ENCODE peak calls at places on chromosome 3, in six cellular contexts. T is choroid plexus epithelial cell, I is cardiac muscle cell, Y is brain microvascular endothelial cell, N is cardiac fibroblast, R is heart right ventricle. V is an unnamed sample.
A peak's percentile ranks its signal among the peaks of the same experiment; 100 is the strongest.

GRCh38 chr3:130425484-130425883 is 80.0 kb downstream of the COL6A5 start:
- DNase-seq in T (no peak), I (no peak), Y (no peak), N (no peak), R (no peak), V (peak; percentile 69)

GRCh38 chr3:150462108-150462507 is 54.0 kb downstream of the TSC22D2 start:
- DNase-seq in T (no peak), I (no peak), Y (no peak), N (no peak), R (no peak), V (no peak)

GRCh38 chr3:129304141-129304540 is 25.5 kb downstream of the HMCES start:
- DNase-seq in T (peak; percentile 33), I (peak; percentile 73), Y (peak; percentile 15), N (peak; percentile 64), R (no peak), V (peak; percentile 55)

GRCh38 chr3:100089802-100090668 is 24.3 kb downstream of the FILIP1L start:
- DNase-seq in T (peak; percentile 81), I (no peak), Y (peak; percentile 74), N (peak; percentile 67), R (no peak), V (peak; percentile 80)

GRCh38 chr3:195003006-195003892 is 267.7 kb downstream of the XXYLT1 start:
- DNase-seq in T (peak; percentile 64), I (no peak), Y (no peak), N (peak; percentile 88), R (peak; percentile 81), V (peak; percentile 71)

GRCh38 chr3:79766474-79767193 is 1.2 kb downstream of the ROBO1 start:
- DNase-seq in T (peak; percentile 20), I (peak; percentile 13), Y (peak; percentile 11), N (no peak), R (no peak), V (no peak)

GRCh38 chr3:183912895-183913579 is 28.4 kb upstream of the PARL start:
- DNase-seq in T (no peak), I (no peak), Y (no peak), N (no peak), R (no peak), V (no peak)

GRCh38 chr3:37779289-37780152 is 82.2 kb upstream of the CTDSPL start:
- DNase-seq in T (peak; percentile 94), I (peak; percentile 87), Y (peak; percentile 51), N (peak; percentile 91), R (no peak), V (peak; percentile 86)

GRCh38 chr3:156694536-156694935 is 20.1 kb downstream of the TIPARP start:
- DNase-seq in T (no peak), I (no peak), Y (no peak), N (no peak), R (no peak), V (no peak)

GRCh38 chr3:50242778-50243551 is 7.0 kb downstream of the GNAI2 start:
- DNase-seq in T (peak; percentile 86), I (no peak), Y (peak; percentile 79), N (peak; percentile 70), R (peak; percentile 69), V (no peak)

GRCh38 chr3:127911421-127911931 is 3.6 kb upstream of the KBTBD12 start:
- DNase-seq in T (no peak), I (no peak), Y (no peak), N (peak; percentile 64), R (no peak), V (peak; percentile 32)

GRCh38 chr3:52385157-52385556 is 59.7 kb downstream of the SEMA3G start:
- DNase-seq in T (peak; percentile 57), I (peak; percentile 69), Y (peak; percentile 21), N (peak; percentile 24), R (no peak), V (peak; percentile 25)

GRCh38 chr3:49357466-49358216 is 512 bp downstream of the GPX1 start:
- DNase-seq in T (peak; percentile 93), I (peak; percentile 57), Y (peak; percentile 88), N (peak; percentile 91), R (peak; percentile 56), V (peak; percentile 93)

DNA sequence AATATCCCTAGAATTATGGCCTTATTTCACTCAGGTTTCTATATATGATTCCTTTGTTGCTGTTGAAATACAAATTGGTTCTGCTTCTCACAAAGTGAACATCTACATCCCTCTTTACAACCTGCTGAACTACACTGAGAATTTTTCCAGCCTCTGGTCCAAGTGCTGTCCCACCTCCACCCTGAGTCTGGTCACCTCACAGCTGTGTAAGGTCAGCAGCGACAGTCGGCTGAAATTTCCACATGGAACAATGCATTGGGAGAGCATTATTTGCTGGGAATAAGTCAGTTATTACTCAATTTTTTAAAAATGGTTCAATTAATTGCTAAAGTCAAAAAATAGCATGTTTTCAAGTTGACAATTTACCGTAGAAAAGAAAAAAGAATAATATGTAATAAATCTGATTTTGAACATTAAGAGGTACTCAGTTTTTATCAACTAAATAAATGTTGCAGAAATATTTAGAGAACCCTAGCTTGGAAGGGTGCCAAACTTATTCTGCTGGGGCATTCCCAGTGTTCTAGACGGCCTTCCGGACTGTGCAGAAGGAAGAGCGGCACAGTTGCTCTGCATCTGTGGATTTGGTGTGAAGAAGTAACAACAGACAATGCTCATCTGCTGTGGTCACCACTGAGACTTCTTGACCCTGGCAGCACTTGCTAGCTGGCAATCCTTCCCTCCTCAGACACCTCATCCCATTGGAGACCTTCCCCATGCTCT is 1.8 kb downstream of the HCLS1 start:
- DNase-seq in T (no peak), I (no peak), Y (no peak), N (no peak), R (no peak), V (no peak)
- H3K4me3 ChIP-seq in T (no peak overlapping the region), I (no peak overlapping the region), Y (no peak overlapping the region), N (no peak overlapping the region), R (no peak overlapping the region), V (no peak overlapping the region)

GRCh38 chr3:185659942-185660921 is 74.1 kb downstream of the SENP2 start:
- DNase-seq in T (peak; percentile 95), I (peak; percentile 84), Y (peak; percentile 85), N (peak; percentile 91), R (peak; percentile 62), V (peak; percentile 88)
- H3K4me3 ChIP-seq in T (no peak overlapping the region), I (no peak overlapping the region), Y (no peak overlapping the region), N (no peak overlapping the region), R (no peak overlapping the region), V (no peak overlapping the region)

DNA sequence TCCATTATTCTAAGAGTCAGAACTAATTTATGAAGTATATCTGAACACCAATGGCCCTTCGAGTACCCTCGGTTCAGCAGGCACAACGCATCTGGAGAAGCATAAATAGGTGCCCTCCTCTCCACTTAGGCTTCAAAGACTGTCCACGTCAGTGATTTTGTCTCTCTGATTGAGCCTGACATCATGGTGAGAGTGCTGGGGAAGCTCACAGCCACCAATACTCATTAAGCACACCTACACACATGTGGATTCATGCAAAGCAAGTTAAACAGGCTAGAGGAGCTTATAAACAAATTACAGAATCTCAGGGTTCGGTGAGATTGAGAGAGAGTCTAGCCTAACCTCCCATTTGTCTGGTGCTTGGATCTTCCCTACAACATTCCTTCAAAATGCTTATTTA is 3.6 kb downstream of the CLDN1 start:
- DNase-seq in T (no peak), I (no peak), Y (no peak), N (no peak), R (no peak), V (no peak)
- H3K4me3 ChIP-seq in T (no peak overlapping the region), I (no peak overlapping the region), Y (no peak overlapping the region), N (no peak overlapping the region), R (no peak overlapping the region), V (no peak overlapping the region)

GRCh38 chr3:64190517-64191515 is 34.5 kb downstream of the PRICKLE2 start:
- DNase-seq in T (peak; percentile 92), I (no peak), Y (peak; percentile 90), N (peak; percentile 92), R (no peak), V (peak; percentile 73)

GRCh38 chr3:64191822-64192221 is 33.4 kb downstream of the PRICKLE2 start:
- DNase-seq in T (no peak), I (no peak), Y (no peak), N (no peak), R (no peak), V (no peak)

GRCh38 chr3:64187065-64187959 is 38.0 kb downstream of the PRICKLE2 start:
- DNase-seq in T (peak; percentile 98), I (peak; percentile 14), Y (peak; percentile 98), N (peak; percentile 97), R (peak; percentile 54), V (peak; percentile 77)

GRCh38 chr3:64186667-64187064 is 38.6 kb downstream of the PRICKLE2 start:
- DNase-seq in T (no peak), I (no peak), Y (no peak), N (no peak), R (no peak), V (no peak)

GRCh38 chr3:64188810-64189560 is 36.3 kb downstream of the PRICKLE2 start:
- DNase-seq in T (peak; percentile 80), I (peak; percentile 8), Y (peak; percentile 93), N (peak; percentile 90), R (no peak), V (peak; percentile 84)
- H3K4me3 ChIP-seq in T (no peak overlapping the region), I (no peak overlapping the region), Y (no peak overlapping the region), N (no peak overlapping the region), R (no peak overlapping the region), V (peak overlapping the region; percentile 49)

GRCh38 chr3:10505791-10506585 is 602 bp upstream of the ATP2B2 start:
- DNase-seq in T (no peak), I (no peak), Y (no peak), N (no peak), R (no peak), V (peak; percentile 6)
- H3K4me3 ChIP-seq in T (no peak overlapping the region), I (peak overlapping the region; percentile 0), Y (no peak overlapping the region), N (no peak overlapping the region), R (no peak overlapping the region), V (no peak overlapping the region)

GRCh38 chr3:171883893-171884279 is 40.7 kb downstream of the TMEM212 start:
- DNase-seq in T (no peak), I (no peak), Y (no peak), N (no peak), R (no peak), V (no peak)
- H3K4me3 ChIP-seq in T (no peak overlapping the region), I (no peak overlapping the region), Y (no peak overlapping the region), N (no peak overlapping the region), R (no peak overlapping the region), V (no peak overlapping the region)

DNA sequence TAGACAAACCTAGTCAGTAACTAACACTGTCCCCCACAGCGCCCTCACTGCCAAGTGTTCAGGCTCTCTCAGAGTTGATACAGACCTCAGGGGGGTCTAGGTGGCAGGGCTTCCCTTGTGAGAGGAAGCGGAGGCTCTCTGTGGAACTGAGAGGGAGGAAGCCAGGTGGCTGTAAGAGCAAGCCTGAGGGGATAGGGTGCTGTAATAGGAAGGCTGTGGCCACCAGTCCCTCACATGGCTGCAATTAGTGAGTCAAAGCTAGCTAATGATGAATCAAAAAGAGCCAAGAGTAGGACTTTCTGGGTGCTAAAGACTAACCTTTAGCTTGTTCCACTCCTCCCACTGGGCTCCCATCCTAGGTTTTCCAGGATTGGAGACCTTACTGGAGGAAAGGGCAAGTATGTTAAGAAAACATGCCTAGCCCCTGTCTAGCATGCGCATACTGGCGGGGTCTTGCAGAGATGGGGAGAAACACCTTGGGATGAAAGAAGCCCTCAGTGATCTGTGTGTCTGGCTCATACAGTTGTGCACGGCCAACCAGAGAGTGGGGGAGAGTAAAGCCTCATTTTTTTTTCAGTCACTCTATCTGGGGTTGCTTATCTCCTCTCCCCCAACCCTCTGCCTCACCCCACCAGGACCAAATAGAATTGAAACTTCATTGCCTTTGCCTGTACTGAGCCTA is 13.3 kb upstream of the SOX2 start:
- DNase-seq in T (no peak), I (no peak), Y (no peak), N (no peak), R (no peak), V (no peak)
- H3K4me3 ChIP-seq in T (no peak overlapping the region), I (no peak overlapping the region), Y (no peak overlapping the region), N (no peak overlapping the region), R (no peak overlapping the region), V (no peak overlapping the region)

GRCh38 chr3:166446291-166446690 is 609.1 kb upstream of the BCHE start:
- DNase-seq in T (peak; percentile 1), I (no peak), Y (peak; percentile 15), N (no peak), R (no peak), V (no peak)
- H3K4me3 ChIP-seq in T (no peak overlapping the region), I (no peak overlapping the region), Y (no peak overlapping the region), N (no peak overlapping the region), R (no peak overlapping the region), V (no peak overlapping the region)